ENCODE peak calls at places on chromosomes 11 and 22, in eight cellular contexts. H, P, D, M, R, Y, E and X are unnamed samples.

GRCh38 chr11:26229270-26229669 is 102.7 kb upstream of the ANO3 start:
- DNase-seq in H (no peak), P (no peak), D (no peak), M (no peak), R (no peak), Y (no peak), E (no peak), X (no peak)

GRCh38 chr11:119791047-119791446 is 62.0 kb upstream of the NECTIN1 start:
- DNase-seq in H (no peak), P (no peak), D (no peak), M (no peak), R (peak), Y (no peak), E (no peak), X (peak)

GRCh38 chr22:43152355-43153071 is 1.2 kb downstream of the TSPO start:
- DNase-seq in H (peak), P (no peak), D (peak), M (no peak), R (peak), Y (no peak), E (peak), X (no peak)

GRCh38 chr11:62431171-62431895 is 12.5 kb downstream of the SCGB1A1 start:
- DNase-seq in H (no peak), P (no peak), D (no peak), M (no peak), R (no peak), Y (no peak), E (no peak), X (no peak)

GRCh38 chr11:22922672-22923071 is 62.4 kb upstream of the CCDC179 start:
- DNase-seq in H (no peak), P (no peak), D (no peak), M (no peak), R (no peak), Y (no peak), E (no peak), X (no peak)

GRCh38 chr11:68843703-68844312 is 2.1 kb upstream of the CPT1A start:
- DNase-seq in H (peak), P (no peak), D (peak), M (no peak), R (peak), Y (peak), E (peak), X (peak)

GRCh38 chr22:24685804-24686203 is 82.8 kb downstream of the GGT1 start:
- DNase-seq in H (no peak), P (no peak), D (peak), M (no peak), R (no peak), Y (no peak), E (no peak), X (no peak)

GRCh38 chr11:74138572-74138971 is 32.2 kb downstream of the C2CD3 start:
- DNase-seq in H (no peak), P (no peak), D (peak), M (no peak), R (no peak), Y (no peak), E (no peak), X (no peak)

GRCh38 chr22:30222321-30222720 is 24.2 kb downstream of the LIF start:
- DNase-seq in H (no peak), P (no peak), D (no peak), M (no peak), R (no peak), Y (no peak), E (no peak), X (no peak)

GRCh38 chr11:13354335-13354734 is 76.7 kb downstream of the BMAL1 start:
- DNase-seq in H (no peak), P (no peak), D (no peak), M (no peak), R (no peak), Y (peak), E (no peak), X (no peak)

GRCh38 chr11:68524213-68524612 is 63.7 kb downstream of the PPP6R3 start:
- DNase-seq in H (no peak), P (no peak), D (no peak), M (no peak), R (no peak), Y (no peak), E (no peak), X (no peak)

GRCh38 chr11:74611369-74611861 is 19.0 kb downstream of the POLD3 start:
- DNase-seq in H (no peak), P (no peak), D (no peak), M (no peak), R (no peak), Y (no peak), E (no peak), X (no peak)

GRCh38 chr11:70467196-70468085 is 69.1 kb downstream of the CTTN start:
- DNase-seq in H (peak), P (peak), D (peak), M (peak), R (no peak), Y (peak), E (peak), X (peak)

GRCh38 chr11:122882189-122882808 is at the start of gene JHY:
- DNase-seq in H (no peak), P (no peak), D (peak), M (no peak), R (no peak), Y (no peak), E (no peak), X (no peak)

GRCh38 chr11:62552931-62553838 is 6.6 kb upstream of the AHNAK start:
- DNase-seq in H (peak), P (no peak), D (peak), M (no peak), R (peak), Y (peak), E (peak), X (no peak)

GRCh38 chr11:63490551-63491239 is at the start of gene PLAAT5:
- DNase-seq in H (peak), P (peak), D (no peak), M (no peak), R (no peak), Y (peak), E (peak), X (peak)

GRCh38 chr11:30333405-30333804 is 10.5 kb downstream of the ARL14EP start:
- DNase-seq in H (no peak), P (no peak), D (no peak), M (no peak), R (no peak), Y (no peak), E (no peak), X (no peak)

GRCh38 chr11:62811659-62812058 is 6.4 kb upstream of the NXF1 start:
- DNase-seq in H (no peak), P (no peak), D (no peak), M (no peak), R (no peak), Y (no peak), E (no peak), X (no peak)

GRCh38 chr11:10659339-10660216 is 34.0 kb downstream of the IRAG1 start:
- DNase-seq in H (no peak), P (no peak), D (no peak), M (no peak), R (no peak), Y (no peak), E (peak), X (no peak)

GRCh38 chr11:19187880-19188279 is 13.9 kb downstream of the CSRP3 start:
- DNase-seq in H (no peak), P (peak), D (no peak), M (no peak), R (no peak), Y (no peak), E (no peak), X (no peak)

GRCh38 chr11:120039031-120039430 is 98.9 kb downstream of the TRIM29 start:
- DNase-seq in H (no peak), P (no peak), D (no peak), M (no peak), R (no peak), Y (no peak), E (no peak), X (no peak)

GRCh38 chr11:133342453-133342852 is 189.8 kb downstream of the OPCML start:
- DNase-seq in H (no peak), P (no peak), D (no peak), M (no peak), R (no peak), Y (no peak), E (no peak), X (no peak)

GRCh38 chr11:22957890-22958289 is 97.6 kb upstream of the CCDC179 start:
- DNase-seq in H (no peak), P (no peak), D (no peak), M (no peak), R (no peak), Y (no peak), E (no peak), X (no peak)

GRCh38 chr11:45885274-45885920 is at the start of gene MAPK8IP1:
- DNase-seq in H (peak), P (peak), D (peak), M (no peak), R (peak), Y (peak), E (peak), X (peak)

GRCh38 chr11:110858556-110858921 is 146.3 kb upstream of the ARHGAP20 start:
- DNase-seq in H (peak), P (no peak), D (peak), M (no peak), R (no peak), Y (no peak), E (no peak), X (peak)

GRCh38 chr22:25508161-25508560 is 56.3 kb upstream of the GRK3 start:
- DNase-seq in H (no peak), P (no peak), D (no peak), M (no peak), R (no peak), Y (no peak), E (no peak), X (no peak)

GRCh38 chr11:35515224-35515623 is 10.2 kb downstream of the PAMR1 start:
- DNase-seq in H (no peak), P (no peak), D (no peak), M (no peak), R (no peak), Y (no peak), E (no peak), X (no peak)

DNA sequence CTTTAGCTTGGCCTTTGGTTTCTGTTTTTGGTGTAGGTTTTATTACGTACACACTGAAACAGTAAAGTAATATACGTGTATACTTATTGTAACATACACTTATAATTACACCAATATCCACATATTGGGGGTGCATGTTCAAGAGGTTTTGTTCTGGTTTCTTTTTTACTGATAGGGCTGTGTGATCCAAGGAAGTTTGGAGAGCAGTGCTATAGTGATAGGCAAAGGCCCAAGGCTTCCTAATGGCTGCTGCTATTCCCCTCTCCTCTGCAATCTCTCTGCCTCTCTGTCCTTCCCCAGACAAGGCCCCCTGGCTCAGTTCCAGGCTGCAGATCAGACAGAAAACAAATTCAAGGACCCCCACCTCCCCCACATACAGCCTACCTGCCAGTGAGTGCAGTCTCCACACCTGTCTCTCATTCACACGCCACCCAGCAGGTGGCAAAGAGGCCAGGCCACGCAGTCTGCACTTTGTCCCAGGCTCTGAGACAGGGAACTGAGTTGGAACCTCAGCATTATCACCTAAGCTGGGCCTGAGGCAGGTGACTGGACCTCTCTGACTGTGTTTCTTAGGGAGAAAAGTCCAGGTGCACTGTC is 15.1 kb downstream of the TMEM184B start:
- DNase-seq in H (peak), P (no peak), D (no peak), M (no peak), R (no peak), Y (no peak), E (no peak), X (no peak)
- TF ChIP-seq CTCF in H (no peak), P (no peak), D (no peak), M (no peak), R (no peak), Y (no peak), E (no peak), X (no peak)

GRCh38 chr22:44729391-44730012 is 22.9 kb upstream of the ARHGAP8 start:
- DNase-seq in H (no peak), P (peak), D (peak), M (no peak), R (peak), Y (no peak), E (peak), X (no peak)
- TF ChIP-seq CTCF in H (no peak), P (no peak), D (peak), M (no peak), R (no peak), Y (no peak), E (no peak), X (no peak)

GRCh38 chr11:65852508-65853248 is 5.3 kb downstream of the CFL1 start:
- DNase-seq in H (no peak), P (no peak), D (no peak), M (no peak), R (peak), Y (no peak), E (no peak), X (no peak)

GRCh38 chr11:65854871-65855837 is 2.8 kb downstream of the CFL1 start:
- DNase-seq in H (no peak), P (no peak), D (no peak), M (no peak), R (peak), Y (no peak), E (no peak), X (no peak)

GRCh38 chr11:65854161-65854592 is 3.8 kb downstream of the CFL1 start:
- DNase-seq in H (no peak), P (no peak), D (no peak), M (no peak), R (no peak), Y (no peak), E (no peak), X (no peak)

GRCh38 chr11:65851811-65852507 is 6.0 kb downstream of the CFL1 start:
- DNase-seq in H (no peak), P (no peak), D (no peak), M (no peak), R (no peak), Y (no peak), E (no peak), X (no peak)

DNA sequence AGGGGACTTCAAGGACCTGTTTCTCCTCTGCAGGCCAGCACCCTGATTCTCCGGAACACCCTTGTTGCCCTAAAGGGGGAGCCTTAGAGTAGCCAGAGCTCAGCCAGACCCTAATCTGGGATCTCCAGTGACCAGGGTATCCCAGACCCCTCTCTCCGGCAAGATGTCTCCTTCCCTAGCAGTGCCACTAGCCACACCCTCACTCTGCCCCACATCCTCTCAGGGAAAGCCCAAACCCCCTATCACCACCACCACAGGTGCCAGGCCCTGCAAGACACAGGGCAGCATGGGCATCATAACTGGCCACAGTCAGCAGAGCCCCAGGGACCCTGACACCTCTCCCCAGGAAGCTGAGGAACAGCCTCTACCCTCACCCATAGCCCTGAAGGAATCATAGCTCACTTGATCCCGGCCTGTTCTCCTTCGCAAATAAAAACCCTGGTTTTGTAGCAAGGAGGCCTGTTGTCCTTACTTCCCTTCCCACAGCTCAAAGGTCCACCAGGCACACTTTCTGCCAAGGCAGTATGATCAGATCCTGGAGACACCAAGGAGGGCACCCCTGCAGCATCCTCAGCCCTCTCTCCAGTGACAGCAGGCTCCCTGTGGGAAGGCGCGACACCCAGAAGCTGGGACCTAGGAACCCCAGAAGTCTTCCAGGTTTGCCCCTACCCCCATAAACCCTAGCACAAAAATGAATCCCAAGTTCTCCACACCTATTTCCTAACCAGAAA is 4.6 kb downstream of the CFL1 start:
- DNase-seq in H (no peak), P (no peak), D (no peak), M (no peak), R (no peak), Y (no peak), E (no peak), X (no peak)
- TF ChIP-seq CTCF in H (no peak), P (no peak), D (no peak), M (no peak), R (no peak), Y (no peak), E (no peak), X (no peak)

GRCh38 chr11:64869571-64870175 is 8.7 kb downstream of the EHD1 start:
- DNase-seq in H (no peak), P (peak), D (no peak), M (no peak), R (peak), Y (no peak), E (no peak), X (peak)
- TF ChIP-seq CTCF in H (no peak), P (peak), D (peak), M (peak), R (no peak), Y (no peak), E (peak), X (peak)

GRCh38 chr22:31394326-31394725 is 5.1 kb upstream of the DRG1 start:
- DNase-seq in H (no peak), P (no peak), D (no peak), M (no peak), R (no peak), Y (no peak), E (no peak), X (no peak)

GRCh38 chr22:31400023-31400397 is 606 bp downstream of the DRG1 start:
- DNase-seq in H (no peak), P (no peak), D (no peak), M (no peak), R (no peak), Y (no peak), E (no peak), X (no peak)

GRCh38 chr22:31393890-31394289 is 5.5 kb upstream of the DRG1 start:
- DNase-seq in H (no peak), P (no peak), D (no peak), M (no peak), R (no peak), Y (no peak), E (peak), X (no peak)

GRCh38 chr22:31399211-31400022 is at the start of gene DRG1:
- DNase-seq in H (peak), P (peak), D (peak), M (peak), R (peak), Y (peak), E (peak), X (peak)
- TF ChIP-seq CTCF in H (no peak), P (no peak), D (no peak), M (no peak), R (no peak), Y (no peak), E (no peak), X (no peak)

DNA sequence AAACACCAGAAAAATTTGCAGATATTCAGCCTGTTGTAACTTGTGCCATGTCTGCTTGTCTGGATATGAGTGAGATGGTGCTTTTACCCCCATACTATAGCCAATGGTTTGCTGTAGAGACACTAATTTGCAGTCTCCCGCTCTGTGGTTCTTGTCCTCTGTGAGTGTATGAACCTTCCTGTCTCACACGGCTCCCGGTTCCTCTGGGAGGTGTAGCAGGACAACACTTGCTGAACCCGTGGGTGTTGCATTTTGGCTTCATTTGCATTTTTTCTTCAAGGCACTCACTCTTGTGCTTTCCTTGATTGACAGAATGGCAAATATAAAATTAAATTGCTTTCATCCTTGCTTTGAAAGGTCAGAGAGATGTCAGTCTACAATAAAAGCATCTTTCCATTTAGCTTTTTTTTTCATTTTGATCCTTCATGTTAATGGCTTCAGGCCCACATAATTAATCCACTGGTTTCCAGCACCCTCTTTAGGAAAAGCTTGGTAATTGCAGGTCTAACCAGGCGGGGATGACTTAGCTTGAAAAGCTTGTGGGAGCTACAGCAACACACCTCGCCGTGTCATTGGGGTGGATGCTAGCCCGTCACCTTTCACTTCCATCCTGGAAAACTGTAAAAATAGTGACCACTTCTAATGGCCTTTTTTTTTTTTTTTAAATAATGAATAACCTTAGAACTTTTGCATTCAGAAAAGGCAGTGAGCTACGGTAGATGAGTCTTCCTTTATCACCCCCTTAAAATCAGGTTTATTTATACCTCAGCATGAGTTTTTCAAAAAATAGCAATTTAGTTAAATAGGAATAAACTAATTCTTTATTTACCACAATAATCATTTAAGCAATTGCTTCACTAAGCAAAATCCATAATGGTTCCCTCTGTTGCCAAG is 27.4 kb upstream of the ST14 start:
- DNase-seq in H (peak), P (peak), D (peak), M (peak), R (no peak), Y (peak), E (peak), X (no peak)
- TF ChIP-seq CTCF in H (peak), P (peak), D (peak), M (peak), R (peak), Y (peak), E (peak), X (peak)

GRCh38 chr22:45227645-45228400 is 12.9 kb downstream of the KIAA0930 start:
- DNase-seq in H (no peak), P (no peak), D (no peak), M (no peak), R (no peak), Y (no peak), E (no peak), X (no peak)
- TF ChIP-seq CTCF in H (no peak), P (no peak), D (no peak), M (no peak), R (no peak), Y (no peak), E (no peak), X (no peak)